ENCODE peak calls at places on chromosomes 5 and 9, in five cellular contexts. One of them, this sample, is unnamed.

GRCh38 chr5:181217805-181218065 is 5.3 kb upstream of the TRIM41 start:
- DNase-seq in T-helper 1 cell: no peak
- DNase-seq in CD8-positive, alpha-beta T cell: peak
- DNase-seq in NCI-H1436: no peak
- DNase-seq in activated CD4-positive, alpha-beta T cell treated with anti-CD3 and anti-CD28 coated beads, Interleukin-2, amount 50 U/mL, for 48 hours: peak
- DNase-seq in this sample: no peak

GRCh38 chr5:75020016-75020656 is 32.2 kb downstream of the GCNT4 start:
- DNase-seq in NCI-H1436: no peak
- DNase-seq in T-helper 1 cell: no peak
- DNase-seq in CD8-positive, alpha-beta T cell: no peak
- DNase-seq in activated CD4-positive, alpha-beta T cell treated with anti-CD3 and anti-CD28 coated beads, Interleukin-2, amount 50 U/mL, for 48 hours: no peak
- DNase-seq in this sample: no peak

GRCh38 chr9:134502261-134503211 is 139.1 kb upstream of the COL5A1 start:
- DNase-seq in CD8-positive, alpha-beta T cell: no peak
- DNase-seq in T-helper 1 cell: no peak
- DNase-seq in NCI-H1436: no peak
- DNase-seq in activated CD4-positive, alpha-beta T cell treated with anti-CD3 and anti-CD28 coated beads, Interleukin-2, amount 50 U/mL, for 48 hours: no peak
- DNase-seq in this sample: no peak

GRCh38 chr5:147169846-147170245 is 65.0 kb upstream of the STK32A start:
- DNase-seq in CD8-positive, alpha-beta T cell: no peak
- DNase-seq in NCI-H1436: no peak
- DNase-seq in T-helper 1 cell: no peak
- DNase-seq in activated CD4-positive, alpha-beta T cell treated with anti-CD3 and anti-CD28 coated beads, Interleukin-2, amount 50 U/mL, for 48 hours: no peak
- DNase-seq in this sample: no peak

GRCh38 chr5:133285583-133286021 is 233.8 kb downstream of the HSPA4 start:
- DNase-seq in T-helper 1 cell: no peak
- DNase-seq in NCI-H1436: no peak
- DNase-seq in CD8-positive, alpha-beta T cell: no peak
- DNase-seq in activated CD4-positive, alpha-beta T cell treated with anti-CD3 and anti-CD28 coated beads, Interleukin-2, amount 50 U/mL, for 48 hours: no peak
- DNase-seq in this sample: no peak

GRCh38 chr5:172788771-172789686 is 18.0 kb upstream of the DUSP1 start:
- DNase-seq in T-helper 1 cell: no peak
- DNase-seq in NCI-H1436: no peak
- DNase-seq in activated CD4-positive, alpha-beta T cell treated with anti-CD3 and anti-CD28 coated beads, Interleukin-2, amount 50 U/mL, for 48 hours: no peak
- DNase-seq in CD8-positive, alpha-beta T cell: no peak
- DNase-seq in this sample: no peak

GRCh38 chr5:8322478-8322877 is 453.5 kb downstream of the MTRR start:
- DNase-seq in activated CD4-positive, alpha-beta T cell treated with anti-CD3 and anti-CD28 coated beads, Interleukin-2, amount 50 U/mL, for 48 hours: no peak
- DNase-seq in T-helper 1 cell: no peak
- DNase-seq in NCI-H1436: no peak
- DNase-seq in CD8-positive, alpha-beta T cell: no peak
- DNase-seq in this sample: no peak

GRCh38 chr9:84862786-84863185 is 193.3 kb downstream of the NTRK2 start:
- DNase-seq in activated CD4-positive, alpha-beta T cell treated with anti-CD3 and anti-CD28 coated beads, Interleukin-2, amount 50 U/mL, for 48 hours: no peak
- DNase-seq in CD8-positive, alpha-beta T cell: no peak
- DNase-seq in T-helper 1 cell: no peak
- DNase-seq in NCI-H1436: no peak
- DNase-seq in this sample: no peak

GRCh38 chr9:3074247-3074646 is 230.4 kb upstream of the PUM3 start:
- DNase-seq in T-helper 1 cell: no peak
- DNase-seq in activated CD4-positive, alpha-beta T cell treated with anti-CD3 and anti-CD28 coated beads, Interleukin-2, amount 50 U/mL, for 48 hours: no peak
- DNase-seq in NCI-H1436: no peak
- DNase-seq in CD8-positive, alpha-beta T cell: no peak
- DNase-seq in this sample: no peak

GRCh38 chr5:9845185-9845584 is 215.0 kb upstream of the TAS2R1 start:
- DNase-seq in CD8-positive, alpha-beta T cell: no peak
- DNase-seq in T-helper 1 cell: no peak
- DNase-seq in activated CD4-positive, alpha-beta T cell treated with anti-CD3 and anti-CD28 coated beads, Interleukin-2, amount 50 U/mL, for 48 hours: no peak
- DNase-seq in NCI-H1436: no peak
- DNase-seq in this sample: no peak

GRCh38 chr5:86917117-86917579 is 299.4 kb downstream of the COX7C start:
- DNase-seq in CD8-positive, alpha-beta T cell: no peak
- DNase-seq in NCI-H1436: no peak
- DNase-seq in activated CD4-positive, alpha-beta T cell treated with anti-CD3 and anti-CD28 coated beads, Interleukin-2, amount 50 U/mL, for 48 hours: peak
- DNase-seq in T-helper 1 cell: peak
- DNase-seq in this sample: no peak